ENCODE peak calls at places on chromosome 10, in four cellular contexts. Q is RPMI8226, J is NCI-H1092, D is NCI-H524 treated with DMSO at 0.1 percent for 48 hours. Y is an unnamed sample.

GRCh38 chr10:17662193-17663138 is 18.5 kb downstream of the STAM start:
- DNase-seq in Q (no peak), J (no peak), D (no peak), Y (no peak)

GRCh38 chr10:84179059-84179710 is 5.6 kb downstream of the GPR15LG start:
- DNase-seq in D (peak), J (peak), Q (peak), Y (no peak)

GRCh38 chr10:69728335-69728861 is 73.3 kb upstream of the COL13A1 start:
- DNase-seq in J (no peak), Q (peak), D (no peak), Y (peak)

GRCh38 chr10:3783313-3783689 is 1.7 kb downstream of the KLF6 start:
- DNase-seq in Q (peak), J (peak), D (no peak), Y (peak)

GRCh38 chr10:100999742-101000601 is at the start of gene LZTS2:
- DNase-seq in D (no peak), Q (no peak), J (no peak), Y (peak)

GRCh38 chr10:123687758-123688157 is 21.6 kb downstream of the GPR26 start:
- DNase-seq in Q (no peak), J (no peak), D (no peak), Y (no peak)

GRCh38 chr10:99860466-99860865 is 78.0 kb downstream of the ABCC2 start:
- DNase-seq in Q (no peak), D (no peak), J (no peak), Y (no peak)

GRCh38 chr10:86226016-86226415 is 140.6 kb downstream of the GRID1 start:
- DNase-seq in J (no peak), Q (no peak), D (no peak), Y (no peak)

GRCh38 chr10:13656337-13657183 is 69.8 kb downstream of the PRPF18 start:
- DNase-seq in Q (no peak), D (no peak), J (no peak), Y (no peak)

GRCh38 chr10:130984686-130985085 is 326.8 kb downstream of the TCERG1L start:
- DNase-seq in Q (no peak), D (no peak), J (no peak), Y (peak)

GRCh38 chr10:2861632-2862210 is 205.6 kb upstream of the PFKP start:
- DNase-seq in D (no peak), J (no peak), Q (no peak), Y (no peak)

GRCh38 chr10:76127984-76128589 is 696.7 kb downstream of the LRMDA start:
- DNase-seq in D (no peak), Q (no peak), J (no peak), Y (no peak)

GRCh38 chr10:670990-671389 is 18.5 kb downstream of the DIP2C start:
- DNase-seq in D (no peak), J (no peak), Q (no peak), Y (no peak)

GRCh38 chr10:112295853-112296830 is 12.9 kb downstream of the TECTB start:
- DNase-seq in Q (no peak), D (no peak), J (no peak), Y (no peak)

GRCh38 chr10:99775850-99776249 is 6.6 kb upstream of the ABCC2 start:
- DNase-seq in J (no peak), D (no peak), Q (no peak), Y (no peak)

GRCh38 chr10:117262296-117263293 is 21.7 kb downstream of the SLC18A2 start:
- DNase-seq in Q (no peak), J (no peak), D (no peak), Y (no peak)

GRCh38 chr10:46016811-46017210 is 13.6 kb downstream of the NCOA4 start:
- DNase-seq in J (no peak), Q (no peak), D (no peak), Y (no peak)

GRCh38 chr10:57694956-57695605 is 572.6 kb downstream of the IPMK start:
- DNase-seq in Q (no peak), J (peak), D (no peak), Y (no peak)

GRCh38 chr10:74671716-74672115 is 154.7 kb upstream of the KAT6B start:
- DNase-seq in D (no peak), J (no peak), Q (no peak), Y (no peak)

GRCh38 chr10:122662231-122662630 is 37.4 kb downstream of the C10orf120 start:
- DNase-seq in D (no peak), J (no peak), Q (no peak), Y (no peak)

GRCh38 chr10:130631139-130631864 is 495.1 kb downstream of the GLRX3 start:
- DNase-seq in Q (no peak), J (no peak), D (no peak), Y (peak)

GRCh38 chr10:103507235-103508191 is 14.0 kb downstream of the NEURL1 start:
- DNase-seq in J (no peak), D (no peak), Q (peak), Y (peak)

GRCh38 chr10:46092523-46093195 is 46.6 kb upstream of the MSMB start:
- DNase-seq in J (no peak), Q (peak), D (no peak), Y (no peak)

GRCh38 chr10:18523025-18523424 is 128.4 kb downstream of the NSUN6 start:
- DNase-seq in J (no peak), Q (no peak), D (no peak), Y (no peak)

GRCh38 chr10:21732067-21732772 is 198.2 kb downstream of the MLLT10 start:
- DNase-seq in D (no peak), J (peak), Q (peak), Y (peak)

GRCh38 chr10:109007514-109007913 is 915.8 kb downstream of the XPNPEP1 start:
- DNase-seq in Q (no peak), D (no peak), J (no peak), Y (no peak)